ENCODE peak calls at places on chromosomes 7 and 10, in five cellular contexts. One of them, this sample, is unnamed.

GRCh38 chr10:78458983-78459638 is 425.4 kb downstream of the RPS24 start:
- DNase-seq in astrocyte of the cerebellum: peak
- DNase-seq in mesendoderm: no peak
- DNase-seq in NCI-H1092 treated with DMSO at 0.1 percent for 48 hours: peak
- DNase-seq in RCC 7860: peak
- DNase-seq in this sample: peak

GRCh38 chr10:133139561-133140065 is 20.4 kb upstream of the KNDC1 start:
- DNase-seq in NCI-H1092 treated with DMSO at 0.1 percent for 48 hours: no peak
- DNase-seq in astrocyte of the cerebellum: no peak
- DNase-seq in RCC 7860: no peak
- DNase-seq in mesendoderm: peak
- DNase-seq in this sample: no peak

GRCh38 chr7:148541891-148542504 is 48.6 kb upstream of the C7orf33 start:
- DNase-seq in NCI-H1092 treated with DMSO at 0.1 percent for 48 hours: no peak
- DNase-seq in RCC 7860: no peak
- DNase-seq in astrocyte of the cerebellum: no peak
- DNase-seq in mesendoderm: no peak
- DNase-seq in this sample: no peak

GRCh38 chr10:99431190-99431549 is 746 bp upstream of the GOT1 start:
- DNase-seq in astrocyte of the cerebellum: no peak
- DNase-seq in NCI-H1092 treated with DMSO at 0.1 percent for 48 hours: no peak
- DNase-seq in RCC 7860: peak
- DNase-seq in mesendoderm: peak
- DNase-seq in this sample: peak

GRCh38 chr7:38229386-38229785 is 44.0 kb downstream of the TARP start:
- DNase-seq in astrocyte of the cerebellum: peak
- DNase-seq in mesendoderm: no peak
- DNase-seq in NCI-H1092 treated with DMSO at 0.1 percent for 48 hours: no peak
- DNase-seq in RCC 7860: peak
- DNase-seq in this sample: peak

GRCh38 chr10:50561816-50562215 is 61.9 kb downstream of the SGMS1 start:
- DNase-seq in NCI-H1092 treated with DMSO at 0.1 percent for 48 hours: peak
- DNase-seq in RCC 7860: no peak
- DNase-seq in astrocyte of the cerebellum: no peak
- DNase-seq in mesendoderm: no peak
- DNase-seq in this sample: no peak

GRCh38 chr7:39073432-39073831 is 95.7 kb downstream of the POU6F2 start:
- DNase-seq in mesendoderm: peak
- DNase-seq in NCI-H1092 treated with DMSO at 0.1 percent for 48 hours: peak
- DNase-seq in astrocyte of the cerebellum: no peak
- DNase-seq in RCC 7860: no peak
- DNase-seq in this sample: no peak

GRCh38 chr7:152602962-152603361 is 73.0 kb downstream of the XRCC2 start:
- DNase-seq in astrocyte of the cerebellum: no peak
- DNase-seq in NCI-H1092 treated with DMSO at 0.1 percent for 48 hours: no peak
- DNase-seq in mesendoderm: no peak
- DNase-seq in RCC 7860: no peak
- DNase-seq in this sample: no peak

GRCh38 chr7:144529269-144529926 is 125.9 kb upstream of the NOBOX start:
- DNase-seq in NCI-H1092 treated with DMSO at 0.1 percent for 48 hours: no peak
- DNase-seq in RCC 7860: peak
- DNase-seq in astrocyte of the cerebellum: no peak
- DNase-seq in mesendoderm: no peak
- DNase-seq in this sample: no peak

GRCh38 chr10:79176949-79177602 is 108.3 kb downstream of the ZMIZ1 start:
- DNase-seq in RCC 7860: no peak
- DNase-seq in NCI-H1092 treated with DMSO at 0.1 percent for 48 hours: no peak
- DNase-seq in astrocyte of the cerebellum: no peak
- DNase-seq in mesendoderm: no peak
- DNase-seq in this sample: no peak

GRCh38 chr10:101766306-101766705 is 9.6 kb downstream of the FGF8 start:
- DNase-seq in mesendoderm: no peak
- DNase-seq in RCC 7860: no peak
- DNase-seq in astrocyte of the cerebellum: no peak
- DNase-seq in NCI-H1092 treated with DMSO at 0.1 percent for 48 hours: no peak
- DNase-seq in this sample: no peak

GRCh38 chr10:100970914-100971811 is 1.9 kb downstream of the SEMA4G start:
- DNase-seq in NCI-H1092 treated with DMSO at 0.1 percent for 48 hours: no peak
- DNase-seq in mesendoderm: no peak
- DNase-seq in RCC 7860: no peak
- DNase-seq in astrocyte of the cerebellum: no peak
- DNase-seq in this sample: no peak

GRCh38 chr7:142793156-142793555 is 22.4 kb downstream of the PRSS2 start:
- DNase-seq in NCI-H1092 treated with DMSO at 0.1 percent for 48 hours: no peak
- DNase-seq in astrocyte of the cerebellum: no peak
- DNase-seq in mesendoderm: no peak
- DNase-seq in RCC 7860: no peak
- DNase-seq in this sample: no peak

GRCh38 chr7:55498142-55498541 is 74.2 kb downstream of the VOPP1 start:
- DNase-seq in NCI-H1092 treated with DMSO at 0.1 percent for 48 hours: no peak
- DNase-seq in mesendoderm: no peak
- DNase-seq in astrocyte of the cerebellum: no peak
- DNase-seq in RCC 7860: no peak
- DNase-seq in this sample: no peak

GRCh38 chr7:70696139-70696782 is 435.7 kb upstream of the GALNT17 start:
- DNase-seq in mesendoderm: peak
- DNase-seq in RCC 7860: no peak
- DNase-seq in NCI-H1092 treated with DMSO at 0.1 percent for 48 hours: peak
- DNase-seq in astrocyte of the cerebellum: no peak
- DNase-seq in this sample: no peak

GRCh38 chr10:59803714-59804113 is 50.5 kb upstream of the MRLN start:
- DNase-seq in NCI-H1092 treated with DMSO at 0.1 percent for 48 hours: no peak
- DNase-seq in RCC 7860: no peak
- DNase-seq in mesendoderm: no peak
- DNase-seq in astrocyte of the cerebellum: no peak
- DNase-seq in this sample: no peak

GRCh38 chr7:80918406-80918805 is 445 bp downstream of the SEMA3C start:
- DNase-seq in astrocyte of the cerebellum: no peak
- DNase-seq in mesendoderm: peak
- DNase-seq in RCC 7860: peak
- DNase-seq in NCI-H1092 treated with DMSO at 0.1 percent for 48 hours: no peak
- DNase-seq in this sample: no peak

GRCh38 chr10:66167816-66168215 is 758.0 kb upstream of the LRRTM3 start:
- DNase-seq in astrocyte of the cerebellum: peak
- DNase-seq in mesendoderm: no peak
- DNase-seq in NCI-H1092 treated with DMSO at 0.1 percent for 48 hours: no peak
- DNase-seq in RCC 7860: peak
- DNase-seq in this sample: no peak

GRCh38 chr7:1346533-1346805 is 112.8 kb downstream of the MICALL2 start:
- DNase-seq in mesendoderm: no peak
- DNase-seq in NCI-H1092 treated with DMSO at 0.1 percent for 48 hours: no peak
- DNase-seq in RCC 7860: no peak
- DNase-seq in astrocyte of the cerebellum: no peak
- DNase-seq in this sample: no peak

GRCh38 chr7:71682841-71683341 is 550.9 kb downstream of the GALNT17 start:
- DNase-seq in mesendoderm: peak
- DNase-seq in NCI-H1092 treated with DMSO at 0.1 percent for 48 hours: no peak
- DNase-seq in astrocyte of the cerebellum: no peak
- DNase-seq in RCC 7860: no peak
- DNase-seq in this sample: no peak

GRCh38 chr10:113527181-113527580 is 25.7 kb upstream of the HABP2 start:
- DNase-seq in mesendoderm: no peak
- DNase-seq in NCI-H1092 treated with DMSO at 0.1 percent for 48 hours: no peak
- DNase-seq in astrocyte of the cerebellum: peak
- DNase-seq in RCC 7860: no peak
- DNase-seq in this sample: no peak

GRCh38 chr7:19321925-19322470 is 176.8 kb upstream of the FERD3L start:
- DNase-seq in NCI-H1092 treated with DMSO at 0.1 percent for 48 hours: no peak
- DNase-seq in RCC 7860: no peak
- DNase-seq in mesendoderm: no peak
- DNase-seq in astrocyte of the cerebellum: no peak
- DNase-seq in this sample: no peak

GRCh38 chr10:70756710-70757360 is 28.3 kb downstream of the TBATA start:
- DNase-seq in RCC 7860: no peak
- DNase-seq in NCI-H1092 treated with DMSO at 0.1 percent for 48 hours: no peak
- DNase-seq in mesendoderm: no peak
- DNase-seq in astrocyte of the cerebellum: no peak
- DNase-seq in this sample: no peak

GRCh38 chr10:68208424-68209042 is 23.4 kb downstream of the ATOH7 start:
- DNase-seq in astrocyte of the cerebellum: peak
- DNase-seq in NCI-H1092 treated with DMSO at 0.1 percent for 48 hours: peak
- DNase-seq in RCC 7860: peak
- DNase-seq in mesendoderm: peak
- DNase-seq in this sample: peak

GRCh38 chr10:64261676-64262075 is 740.5 kb downstream of the REEP3 start:
- DNase-seq in mesendoderm: no peak
- DNase-seq in RCC 7860: no peak
- DNase-seq in NCI-H1092 treated with DMSO at 0.1 percent for 48 hours: no peak
- DNase-seq in astrocyte of the cerebellum: no peak
- DNase-seq in this sample: no peak

GRCh38 chr10:92907280-92907679 is 59.0 kb downstream of the EXOC6 start:
- DNase-seq in NCI-H1092 treated with DMSO at 0.1 percent for 48 hours: no peak
- DNase-seq in RCC 7860: no peak
- DNase-seq in astrocyte of the cerebellum: no peak
- DNase-seq in mesendoderm: no peak
- DNase-seq in this sample: no peak

GRCh38 chr10:111209666-111210065 is 132.8 kb downstream of the ADRA2A start:
- DNase-seq in RCC 7860: no peak
- DNase-seq in astrocyte of the cerebellum: no peak
- DNase-seq in NCI-H1092 treated with DMSO at 0.1 percent for 48 hours: no peak
- DNase-seq in mesendoderm: no peak
- DNase-seq in this sample: no peak

GRCh38 chr7:77679608-77680007 is 16.7 kb upstream of the RSBN1L start:
- DNase-seq in RCC 7860: no peak
- DNase-seq in NCI-H1092 treated with DMSO at 0.1 percent for 48 hours: no peak
- DNase-seq in astrocyte of the cerebellum: no peak
- DNase-seq in mesendoderm: no peak
- DNase-seq in this sample: no peak

GRCh38 chr7:126699707-126700106 is 553.0 kb downstream of the GRM8 start:
- DNase-seq in astrocyte of the cerebellum: no peak
- DNase-seq in RCC 7860: no peak
- DNase-seq in mesendoderm: no peak
- DNase-seq in NCI-H1092 treated with DMSO at 0.1 percent for 48 hours: no peak
- DNase-seq in this sample: no peak

GRCh38 chr7:108653526-108653925 is 83.9 kb downstream of the DNAJB9 start:
- DNase-seq in RCC 7860: no peak
- DNase-seq in astrocyte of the cerebellum: peak
- DNase-seq in mesendoderm: no peak
- DNase-seq in NCI-H1092 treated with DMSO at 0.1 percent for 48 hours: no peak
- DNase-seq in this sample: no peak

GRCh38 chr7:50552921-50553320 is 12.3 kb downstream of the DDC start:
- DNase-seq in astrocyte of the cerebellum: peak
- DNase-seq in RCC 7860: no peak
- DNase-seq in mesendoderm: peak
- DNase-seq in NCI-H1092 treated with DMSO at 0.1 percent for 48 hours: no peak
- DNase-seq in this sample: peak

GRCh38 chr7:126529833-126530232 is 722.9 kb downstream of the GRM8 start:
- DNase-seq in astrocyte of the cerebellum: no peak
- DNase-seq in RCC 7860: peak
- DNase-seq in mesendoderm: no peak
- DNase-seq in NCI-H1092 treated with DMSO at 0.1 percent for 48 hours: no peak
- DNase-seq in this sample: no peak

GRCh38 chr10:99779335-99779734 is 3.1 kb upstream of the ABCC2 start:
- DNase-seq in mesendoderm: no peak
- DNase-seq in RCC 7860: peak
- DNase-seq in NCI-H1092 treated with DMSO at 0.1 percent for 48 hours: no peak
- DNase-seq in astrocyte of the cerebellum: peak
- DNase-seq in this sample: no peak